ENCODE peak calls at places on chromosomes 16 and 17, in four cellular contexts. B is K562, G is GM12891, X is GM12878. H is an unnamed sample.

GRCh38 chr16:715448-716249 is 731 bp downstream of the METRN start:
- DNase-seq in B (peak; percentile 58), G (no peak), X (no peak), H (no peak)

GRCh38 chr16:31521368-31521767 is 6.3 kb upstream of the AHSP start:
- DNase-seq in B (no peak), G (no peak), X (no peak), H (no peak)

GRCh38 chr16:64990101-64990500 is 131.8 kb downstream of the CDH11 start:
- DNase-seq in B (no peak), G (no peak), X (no peak), H (no peak)

GRCh38 chr16:75379911-75380847 is 53.1 kb downstream of the CFDP1 start:
- DNase-seq in B (no peak), G (peak; percentile 27), X (peak; percentile 60), H (peak; percentile 13)

GRCh38 chr16:62738631-62739030 is 702.4 kb upstream of the CDH8 start:
- DNase-seq in B (no peak), G (no peak), X (no peak), H (no peak)

GRCh38 chr17:65588194-65588808 is 26.9 kb upstream of the AXIN2 start:
- DNase-seq in B (peak; percentile 40), G (no peak), X (no peak), H (no peak)

GRCh38 chr16:57051696-57052228 is 40.6 kb upstream of the CPNE2 start:
- DNase-seq in B (no peak), G (no peak), X (no peak), H (no peak)

GRCh38 chr17:77089118-77089477 is 51.7 kb upstream of the SEC14L1 start:
- DNase-seq in B (peak; percentile 56), G (no peak), X (no peak), H (peak; percentile 47)

GRCh38 chr16:65476556-65476955 is 354.7 kb upstream of the CDH11 start:
- DNase-seq in B (no peak), G (no peak), X (no peak), H (no peak)

GRCh38 chr17:36510636-36511035 is 24.0 kb downstream of the MYO19 start:
- DNase-seq in B (no peak), G (no peak), X (no peak), H (no peak)

GRCh38 chr16:2490190-2491105 is 15.5 kb downstream of the TBC1D24 start:
- DNase-seq in B (no peak), G (no peak), X (no peak), H (no peak)

GRCh38 chr16:56294599-56294998 is 103.3 kb downstream of the GNAO1 start:
- DNase-seq in B (no peak), G (no peak), X (no peak), H (no peak)

GRCh38 chr16:72530434-72530833 is 358.5 kb upstream of the PMFBP1 start:
- DNase-seq in B (no peak), G (no peak), X (no peak), H (no peak)

GRCh38 chr17:83067718-83068261 is 11.6 kb upstream of the METRNL start:
- DNase-seq in B (no peak), G (no peak), X (no peak), H (no peak)

GRCh38 chr17:20066253-20066652 is 57.1 kb downstream of the SPECC1 start:
- DNase-seq in B (no peak), G (no peak), X (no peak), H (no peak)

GRCh38 chr17:68398731-68399637 is 58.3 kb downstream of the WIPI1 start:
- DNase-seq in B (peak; percentile 76), G (peak; percentile 53), X (no peak), H (peak; percentile 70)

GRCh38 chr16:67110136-67110847 is 551 bp downstream of the PHAF1 start:
- DNase-seq in B (no peak), G (no peak), X (no peak), H (peak; percentile 89)

GRCh38 chr16:13110124-13110796 is 208.9 kb downstream of the SHISA9 start:
- DNase-seq in B (no peak), G (no peak), X (no peak), H (no peak)

GRCh38 chr17:75319818-75320691 is 30.8 kb upstream of the SLC25A19 start:
- DNase-seq in B (no peak), G (no peak), X (no peak), H (no peak)

GRCh38 chr16:78133919-78134318 is 34.5 kb downstream of the WWOX start:
- DNase-seq in B (no peak), G (no peak), X (no peak), H (no peak)

GRCh38 chr17:45948498-45948880 is 50.6 kb upstream of the STH start:
- DNase-seq in B (no peak), G (no peak), X (no peak), H (no peak)

GRCh38 chr17:63498621-63499195 is 21.8 kb downstream of the ACE start:
- DNase-seq in B (no peak), G (no peak), X (no peak), H (no peak)

GRCh38 chr16:77993111-77993571 is 29.2 kb upstream of the CLEC3A start:
- DNase-seq in B (no peak), G (no peak), X (no peak), H (no peak)

GRCh38 chr16:57966133-57966805 is 4.7 kb downstream of the CNGB1 start:
- DNase-seq in B (no peak), G (no peak), X (no peak), H (no peak)

GRCh38 chr17:40554646-40555295 is 10.5 kb downstream of the CCR7 start:
- DNase-seq in B (peak; percentile 43), G (no peak), X (no peak), H (no peak)

GRCh38 chr16:25730396-25730795 is 38.6 kb downstream of the HS3ST4 start:
- DNase-seq in B (no peak), G (no peak), X (no peak), H (no peak)

GRCh38 chr16:58128721-58129096 is 472 bp downstream of the CFAP20 start:
- DNase-seq in B (peak; percentile 71), G (no peak), X (no peak), H (no peak)

GRCh38 chr16:9047689-9048301 is 43.6 kb upstream of the HAPSTR1 start:
- DNase-seq in B (peak; percentile 78), G (no peak), X (peak; percentile 62), H (peak; percentile 87)

GRCh38 chr16:70688266-70688742 is 2.5 kb upstream of the MTSS2 start:
- DNase-seq in B (no peak), G (no peak), X (no peak), H (no peak)

DNA sequence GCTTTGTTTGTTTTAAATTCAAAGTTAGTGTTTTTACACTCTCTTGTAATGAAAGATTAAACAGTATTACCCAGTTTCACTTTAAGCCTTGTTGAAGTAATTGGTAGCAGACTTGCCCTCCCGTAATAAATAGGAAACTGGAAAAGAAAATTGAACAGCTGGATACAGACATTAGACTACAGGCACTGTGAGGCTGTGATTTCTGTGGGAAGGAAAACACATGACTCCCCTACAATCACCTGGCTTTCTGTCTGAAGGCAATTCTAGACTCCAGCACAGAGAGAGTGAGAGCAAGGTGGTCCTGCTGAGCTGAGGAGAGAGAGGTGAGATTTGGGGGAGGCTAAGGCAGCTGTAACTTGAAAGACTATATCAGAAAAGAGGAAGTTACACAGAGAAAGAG is 57.8 kb upstream of the CDYL2 start:
- DNase-seq in B (no peak), G (no peak), X (no peak), H (no peak)
- TF ChIP-seq SPI1 in B (no peak), G (peak; percentile 19), X (no peak), H (no peak)

DNA sequence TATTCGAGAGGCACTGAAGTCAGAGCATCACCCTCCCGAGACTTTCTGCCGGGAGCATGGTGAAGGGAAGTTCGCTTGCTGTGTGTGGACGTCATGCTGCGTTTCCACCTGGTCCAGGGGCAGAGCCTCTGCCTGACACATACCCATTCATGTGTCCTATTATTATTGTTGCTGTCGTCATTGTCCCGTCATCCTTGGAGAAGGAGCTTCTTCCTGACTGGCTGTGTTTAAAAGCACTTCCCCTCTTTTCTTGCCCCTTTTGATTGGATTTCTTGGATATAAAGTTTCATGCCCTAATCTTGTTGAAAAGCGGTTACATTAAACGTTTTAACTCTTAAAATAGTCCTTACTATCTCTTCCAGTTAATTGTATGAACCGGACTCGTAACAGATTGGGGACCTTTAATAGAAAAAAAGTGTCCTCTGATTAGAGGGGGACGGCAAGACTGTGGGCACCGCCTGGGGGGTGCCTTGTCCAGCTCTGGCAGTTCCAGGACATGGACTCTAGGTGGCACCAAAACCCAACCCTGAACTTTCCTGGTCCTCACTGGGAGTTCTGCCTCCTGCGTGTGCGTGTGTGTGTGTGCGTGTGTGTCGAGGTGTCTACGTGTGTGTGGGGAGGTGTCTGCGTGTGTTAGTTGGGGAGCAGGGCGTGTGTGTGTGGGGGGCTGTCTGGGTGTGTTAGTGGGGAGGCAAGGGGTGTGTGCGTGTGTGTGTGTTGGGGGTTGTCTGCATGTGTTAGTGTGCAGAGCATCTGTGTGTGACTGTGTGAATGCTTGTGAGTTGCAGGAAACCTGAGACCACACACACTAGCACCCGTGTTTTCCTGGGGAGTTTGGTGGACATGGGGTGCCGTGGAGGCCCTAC is 133.3 kb upstream of the CIBAR2 start:
- DNase-seq in B (peak; percentile 84), G (no peak), X (no peak), H (peak; percentile 13)
- TF ChIP-seq SPI1 in B (peak; percentile 38), G (no peak), X (no peak), H (no peak)

GRCh38 chr16:80903616-80904015 is 99.2 kb upstream of the CDYL2 start:
- DNase-seq in B (no peak), G (no peak), X (no peak), H (no peak)

GRCh38 chr16:80902306-80903154 is 98.1 kb upstream of the CDYL2 start:
- DNase-seq in B (no peak), G (no peak), X (no peak), H (no peak)

GRCh38 chr16:80900593-80900954 is 96.2 kb upstream of the CDYL2 start:
- DNase-seq in B (no peak), G (no peak), X (no peak), H (no peak)

GRCh38 chr16:80896778-80897177 is 92.4 kb upstream of the CDYL2 start:
- DNase-seq in B (no peak), G (no peak), X (no peak), H (no peak)

DNA sequence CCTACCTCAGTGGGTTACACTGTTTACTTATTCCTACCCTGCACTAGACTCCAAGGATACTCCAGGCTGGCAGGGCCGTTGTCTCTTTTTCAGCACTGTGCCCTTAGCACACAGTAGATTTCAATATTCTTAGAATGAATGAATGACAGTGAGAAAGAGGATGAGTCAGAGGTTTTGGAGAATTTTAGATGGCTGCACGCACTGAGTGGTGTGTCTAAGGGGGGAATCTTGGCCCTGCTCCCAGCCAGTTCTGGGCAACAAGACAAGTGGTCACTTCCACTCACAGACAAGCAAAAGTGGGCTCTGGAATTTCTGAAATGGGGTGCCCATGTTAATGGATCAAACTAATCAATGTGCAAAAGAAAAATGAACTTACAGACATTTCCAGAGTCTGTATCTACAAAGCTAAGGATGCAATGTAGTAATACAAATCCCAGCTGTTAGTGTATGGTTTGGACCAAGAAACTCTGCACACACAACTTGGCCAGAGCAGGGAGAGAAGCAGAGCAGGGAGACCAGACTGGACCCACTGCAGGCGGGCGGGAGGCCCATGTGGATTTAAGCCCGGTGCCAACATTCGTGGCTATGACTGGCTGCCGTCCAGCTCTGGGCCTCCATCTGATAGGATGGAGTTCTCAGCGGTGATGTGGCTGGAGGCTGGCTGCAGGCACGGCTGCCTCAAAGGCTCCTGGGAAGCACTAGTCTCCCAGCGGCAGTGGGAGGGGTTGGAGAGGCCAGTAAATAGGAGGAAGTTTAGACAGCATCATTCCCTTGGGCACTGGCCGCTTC is 95.6 kb upstream of the CDYL2 start:
- DNase-seq in B (no peak), G (no peak), X (no peak), H (no peak)
- TF ChIP-seq SPI1 in B (no peak), G (no peak), X (no peak), H (no peak)

DNA sequence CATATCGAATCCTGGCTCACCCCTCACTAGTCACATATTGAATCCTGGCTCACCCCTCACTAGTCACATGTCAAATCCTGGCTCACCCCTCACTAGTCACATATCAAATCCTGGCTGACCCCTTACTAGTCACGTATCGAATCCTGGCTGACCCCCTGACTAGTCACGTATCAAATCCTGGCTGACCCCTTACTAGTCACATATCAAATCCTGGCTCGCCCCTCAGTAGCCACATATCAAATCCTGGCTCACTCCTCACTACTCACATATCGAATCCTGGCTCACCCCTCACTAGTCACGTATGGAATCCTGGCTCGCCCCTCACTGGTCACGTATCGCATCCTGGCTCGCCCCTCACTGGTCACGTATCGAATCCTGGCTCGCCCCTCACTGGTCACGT is 156.7 kb upstream of the RPH3AL start:
- DNase-seq in B (no peak), G (no peak), X (no peak), H (no peak)
- TF ChIP-seq SPI1 in B (no peak), G (no peak), X (no peak), H (no peak)